ENCODE peak calls at places on chromosomes 7 and 10, in seven cellular contexts. T is EL; S is stimulated activated CD4-positive, alpha-beta T cell treated with anti-CD3 and anti-CD28 coated beads, Interleukin-1b, Interleukin-23, amount 100 ng/mL, for 4 hours; L is iPS-NIHi11; V is CD8-positive, alpha-beta T cell; N is CD4-positive, alpha-beta T cell; X is anterior cingulate cortex. Q is an unnamed sample.

GRCh38 chr7:149321978-149322541 is 60.1 kb downstream of the ZNF783 start:
- DNase-seq in T (peak), S (no peak), L (no peak), V (no peak), N (no peak), X (no peak), Q (no peak)

GRCh38 chr10:66925896-66926719 is at the start of gene LRRTM3:
- DNase-seq in T (peak), S (no peak), L (peak), V (no peak), N (no peak), X (peak), Q (peak)

GRCh38 chr7:16900212-16900768 is 18.5 kb upstream of the AGR3 start:
- DNase-seq in T (no peak), S (no peak), L (no peak), V (no peak), N (no peak), X (no peak), Q (no peak)

GRCh38 chr10:45265995-45266394 is 49.4 kb downstream of the OR13A1 start:
- DNase-seq in T (no peak), S (no peak), L (no peak), V (no peak), N (no peak), X (no peak), Q (no peak)

GRCh38 chr10:86262671-86263165 is 103.9 kb downstream of the GRID1 start:
- DNase-seq in T (no peak), S (no peak), L (peak), V (no peak), N (no peak), X (peak), Q (no peak)

GRCh38 chr10:110947061-110947595 is 27.7 kb downstream of the SHOC2 start:
- DNase-seq in T (peak), S (no peak), L (no peak), V (no peak), N (no peak), X (no peak), Q (no peak)

GRCh38 chr7:82234457-82235049 is 209.0 kb downstream of the CACNA2D1 start:
- DNase-seq in T (peak), S (no peak), L (no peak), V (no peak), N (no peak), X (no peak), Q (no peak)

GRCh38 chr7:1689356-1689755 is 19.3 kb downstream of the ELFN1 start:
- DNase-seq in T (no peak), S (no peak), L (no peak), V (no peak), N (no peak), X (no peak), Q (no peak)

GRCh38 chr10:14560794-14561765 is 213.6 kb downstream of the FAM107B start:
- DNase-seq in T (no peak), S (no peak), L (no peak), V (no peak), N (no peak), X (peak), Q (no peak)

GRCh38 chr7:141754939-141755338 is 9.0 kb upstream of the TAS2R3 start:
- DNase-seq in T (peak), S (no peak), L (peak), V (no peak), N (no peak), X (no peak), Q (no peak)

Q was measured in right cardiac atrium.